ENCODE peak calls at places on chromosome 15, in nine cellular contexts. Y, R, X, O, E, N, M, H and K are unnamed samples.

GRCh38 chr15:63051701-63052066 is 9.1 kb downstream of the TPM1 start:
- DNase-seq in Y (no peak), R (no peak), X (no peak), O (no peak), E (no peak), N (no peak), M (no peak), H (no peak), K (no peak)

GRCh38 chr15:99098426-99098825 is 6.5 kb upstream of the SYNM start:
- DNase-seq in Y (no peak), R (no peak), X (no peak), O (no peak), E (no peak), N (no peak), M (no peak), H (no peak), K (no peak)

GRCh38 chr15:48580736-48581135 is 64.8 kb downstream of the FBN1 start:
- DNase-seq in Y (no peak), R (no peak), X (no peak), O (no peak), E (no peak), N (no peak), M (no peak), H (no peak), K (no peak)

GRCh38 chr15:40899536-40900207 is 5.4 kb downstream of the VPS18 start:
- DNase-seq in Y (no peak), R (no peak), X (no peak), O (no peak), E (no peak), N (no peak), M (no peak), H (peak; percentile 74), K (no peak)

GRCh38 chr15:60799885-60800728 is 321.2 kb upstream of the ICE2 start:
- DNase-seq in Y (no peak), R (no peak), X (no peak), O (no peak), E (peak; percentile 54), N (no peak), M (peak; percentile 37), H (no peak), K (no peak)

GRCh38 chr15:92599394-92599970 is 56.1 kb downstream of the FAM174B start:
- DNase-seq in Y (no peak), R (no peak), X (no peak), O (no peak), E (peak; percentile 21), N (no peak), M (no peak), H (no peak), K (no peak)

GRCh38 chr15:68277131-68277604 is 377 bp upstream of the FEM1B start:
- DNase-seq in Y (no peak), R (no peak), X (peak; percentile 78), O (peak; percentile 63), E (peak; percentile 48), N (no peak), M (no peak), H (no peak), K (no peak)

GRCh38 chr15:91975241-91975978 is 121.9 kb downstream of the SLCO3A1 start:
- DNase-seq in Y (no peak), R (no peak), X (no peak), O (no peak), E (no peak), N (no peak), M (no peak), H (no peak), K (no peak)

GRCh38 chr15:25067725-25068309 is 113.0 kb downstream of the SNRPN start:
- DNase-seq in Y (no peak), R (no peak), X (peak; percentile 26), O (no peak), E (no peak), N (no peak), M (no peak), H (peak; percentile 21), K (no peak)
- H3K4me3 ChIP-seq in Y (no peak overlapping the region), R (no peak overlapping the region), X (no peak overlapping the region), O (no peak overlapping the region), E (no peak overlapping the region), N (no peak overlapping the region), M (no peak overlapping the region), H (no peak overlapping the region), K (no peak overlapping the region)

GRCh38 chr15:66456211-66456610 is 41.4 kb downstream of the SNAPC5 start:
- DNase-seq in Y (no peak), R (no peak), X (no peak), O (no peak), E (peak; percentile 34), N (peak; percentile 20), M (no peak), H (no peak), K (no peak)

GRCh38 chr15:66459818-66460615 is 37.5 kb downstream of the SNAPC5 start:
- DNase-seq in Y (no peak), R (peak; percentile 84), X (no peak), O (no peak), E (peak; percentile 77), N (peak; percentile 83), M (no peak), H (no peak), K (no peak)

GRCh38 chr15:66462630-66463029 is 34.9 kb downstream of the SNAPC5 start:
- DNase-seq in Y (no peak), R (no peak), X (no peak), O (no peak), E (peak; percentile 12), N (no peak), M (no peak), H (no peak), K (no peak)

GRCh38 chr15:66461917-66462316 is 35.6 kb downstream of the SNAPC5 start:
- DNase-seq in Y (no peak), R (no peak), X (no peak), O (no peak), E (peak; percentile 12), N (peak; percentile 75), M (no peak), H (no peak), K (no peak)
- H3K27ac ChIP-seq in Y (no peak overlapping the region), R (peak overlapping the region; percentile 82), X (no peak overlapping the region), O (no peak overlapping the region), E (no peak overlapping the region), N (peak overlapping the region; percentile 84), M (no peak overlapping the region), H (no peak overlapping the region), K (no peak overlapping the region)

GRCh38 chr15:100902436-100903190 is 16.5 kb upstream of the LRRK1 start:
- DNase-seq in Y (peak; percentile 80), R (peak; percentile 28), X (peak; percentile 97), O (peak; percentile 83), E (peak; percentile 89), N (peak; percentile 92), M (no peak), H (peak; percentile 90), K (no peak)

GRCh38 chr15:100900895-100901169 is 18.3 kb upstream of the LRRK1 start:
- DNase-seq in Y (no peak), R (no peak), X (peak; percentile 62), O (no peak), E (no peak), N (no peak), M (no peak), H (no peak), K (no peak)

GRCh38 chr15:100901296-100901695 is 17.9 kb upstream of the LRRK1 start:
- DNase-seq in Y (no peak), R (no peak), X (peak; percentile 61), O (no peak), E (no peak), N (no peak), M (no peak), H (no peak), K (no peak)

GRCh38 chr15:100901702-100902435 is 17.3 kb upstream of the LRRK1 start:
- DNase-seq in Y (peak; percentile 43), R (no peak), X (peak; percentile 65), O (no peak), E (no peak), N (peak; percentile 32), M (no peak), H (no peak), K (no peak)

DNA sequence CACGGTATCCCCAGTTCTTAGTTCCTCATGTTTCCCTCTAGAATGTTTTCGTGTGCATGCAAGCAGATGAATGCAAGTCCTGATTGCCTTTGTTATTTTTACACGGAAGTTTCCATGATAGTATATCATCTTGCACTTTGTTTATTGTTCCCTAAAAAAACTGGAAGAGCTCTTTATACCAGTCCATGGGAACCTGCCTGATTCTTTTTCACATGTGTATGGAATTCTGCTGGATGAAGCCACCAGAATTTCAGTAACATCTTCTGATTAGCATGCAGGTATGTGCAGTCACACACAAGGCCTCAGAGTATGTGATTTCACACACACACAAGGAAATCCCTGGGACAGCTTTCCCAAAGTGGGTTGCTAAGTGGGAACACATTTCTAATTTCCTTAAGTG is 16.0 kb upstream of the LRRK1 start:
- DNase-seq in Y (no peak), R (no peak), X (no peak), O (no peak), E (no peak), N (no peak), M (no peak), H (no peak), K (no peak)
- H3K4me3 ChIP-seq in Y (no peak overlapping the region), R (no peak overlapping the region), X (no peak overlapping the region), O (no peak overlapping the region), E (no peak overlapping the region), N (no peak overlapping the region), M (no peak overlapping the region), H (no peak overlapping the region), K (no peak overlapping the region)

GRCh38 chr15:78208341-78208844 is 26.0 kb downstream of the ACSBG1 start:
- DNase-seq in Y (no peak), R (no peak), X (no peak), O (peak; percentile 3), E (no peak), N (no peak), M (no peak), H (no peak), K (no peak)

GRCh38 chr15:78210349-78210717 is 24.0 kb downstream of the ACSBG1 start:
- DNase-seq in Y (no peak), R (no peak), X (no peak), O (peak; percentile 13), E (no peak), N (no peak), M (no peak), H (no peak), K (no peak)

GRCh38 chr15:78211189-78211921 is 23.0 kb downstream of the ACSBG1 start:
- DNase-seq in Y (no peak), R (no peak), X (no peak), O (peak; percentile 65), E (no peak), N (no peak), M (no peak), H (peak; percentile 19), K (no peak)

GRCh38 chr15:78208887-78209645 is 25.3 kb downstream of the ACSBG1 start:
- DNase-seq in Y (no peak), R (no peak), X (no peak), O (peak; percentile 12), E (no peak), N (no peak), M (no peak), H (no peak), K (no peak)

DNA sequence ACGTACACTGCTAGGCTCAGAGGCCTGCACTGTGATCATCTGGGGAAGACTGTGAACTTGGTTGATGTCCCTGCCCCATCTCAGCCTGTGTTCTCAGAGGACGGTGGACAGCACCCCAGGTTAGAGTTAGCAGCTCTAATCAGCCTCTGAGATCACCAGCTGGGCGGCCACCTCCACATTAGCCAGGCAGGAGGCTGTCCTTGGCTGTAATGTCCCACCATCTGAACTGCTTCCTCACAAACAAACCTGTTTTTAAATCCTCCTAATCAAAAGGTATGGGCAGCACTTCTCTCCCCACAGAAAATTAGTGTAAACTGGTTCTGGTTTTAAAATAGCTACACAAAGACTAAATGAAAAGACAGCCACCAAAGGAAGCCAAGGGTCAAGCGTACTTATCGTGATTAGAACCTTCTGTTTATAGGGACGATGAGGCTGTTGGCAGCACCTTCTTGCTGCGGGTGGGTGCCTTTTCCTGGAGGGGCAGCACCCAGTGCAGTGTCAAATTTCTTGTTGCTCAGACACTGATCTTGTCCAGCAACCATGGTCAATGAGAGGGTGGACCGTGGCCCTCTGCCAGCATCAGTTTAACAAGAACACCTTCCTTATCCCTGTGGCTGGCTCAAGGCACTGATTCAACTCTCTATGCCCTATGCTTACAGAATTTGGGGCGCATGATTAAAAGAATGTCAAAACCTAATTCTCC is 24.6 kb downstream of the ACSBG1 start:
- DNase-seq in Y (no peak), R (no peak), X (peak; percentile 92), O (peak; percentile 28), E (no peak), N (no peak), M (no peak), H (peak; percentile 47), K (no peak)
- H3K27ac ChIP-seq in Y (peak overlapping the region; percentile 47), R (no peak overlapping the region), X (peak overlapping the region; percentile 64), O (peak overlapping the region; percentile 74), E (no peak overlapping the region), N (no peak overlapping the region), M (no peak overlapping the region), H (no peak overlapping the region), K (no peak overlapping the region)